ENCODE peak calls at places on chromosomes 4 and X, in nine cellular contexts. H, D, Q, Z, F, S, W, Y and O are unnamed samples.

GRCh38 chrX:13808293-13808692 is 8.6 kb downstream of the GPM6B start:
- DNase-seq in S (no peak), F (no peak), Y (no peak), W (no peak), Q (no peak), D (no peak), Z (no peak), H (no peak), O (no peak)

GRCh38 chr4:99917575-99917974 is 23.3 kb upstream of the LAMTOR3 start:
- DNase-seq in F (no peak), W (no peak), S (no peak), D (no peak), Y (no peak), Q (no peak), H (no peak), Z (no peak), O (no peak)

GRCh38 chr4:47784222-47784621 is 53.6 kb downstream of the CORIN start:
- DNase-seq in Q (no peak), Z (no peak), D (no peak), Y (peak), S (no peak), W (peak), F (no peak), H (no peak), O (no peak)

GRCh38 chrX:14351889-14352288 is 177.4 kb upstream of the GLRA2 start:
- DNase-seq in D (peak), F (no peak), Y (no peak), H (no peak), Z (no peak), W (no peak), Q (no peak), S (peak), O (no peak)

GRCh38 chr4:75831856-75832405 is 70.3 kb downstream of the PPEF2 start:
- DNase-seq in S (peak), H (no peak), Z (no peak), D (no peak), Y (no peak), Q (no peak), F (no peak), W (no peak), O (no peak)

GRCh38 chr4:185141777-185142176 is 1.3 kb upstream of the SLC25A4 start:
- DNase-seq in W (no peak), Q (no peak), D (no peak), Z (no peak), F (no peak), Y (no peak), H (no peak), S (no peak), O (no peak)

GRCh38 chr4:23937173-23937572 is 47.3 kb upstream of the PPARGC1A start:
- DNase-seq in W (no peak), Z (peak), H (no peak), Q (no peak), D (no peak), S (no peak), F (no peak), Y (no peak), O (no peak)

GRCh38 chr4:107853444-107854325 is 29.0 kb downstream of the SGMS2 start:
- DNase-seq in F (no peak), W (no peak), H (no peak), S (no peak), Z (peak), Y (no peak), D (no peak), Q (peak), O (no peak)

GRCh38 chr4:69493515-69493914 is 2.2 kb downstream of the UGT2B4 start:
- DNase-seq in D (no peak), Y (no peak), H (no peak), F (no peak), W (no peak), S (no peak), Q (no peak), Z (no peak), O (no peak)

GRCh38 chr4:155588437-155588836 is 78.2 kb upstream of the GUCY1A1 start:
- DNase-seq in Y (no peak), S (no peak), H (no peak), Z (no peak), D (no peak), Q (no peak), W (no peak), F (no peak), O (no peak)

GRCh38 chrX:65588795-65589194 is 54.2 kb upstream of the LAS1L start:
- DNase-seq in S (no peak), F (no peak), Q (no peak), H (no peak), D (no peak), Y (no peak), W (no peak), Z (no peak), O (no peak)
- H3K27ac ChIP-seq in S (no peak), F (peak), Q (no peak), H (no peak), D (no peak), Y (no peak), W (no peak), Z (no peak), O (no peak)

GRCh38 chrX:130121505-130121800 is 11.2 kb upstream of the ELF4 start:
- DNase-seq in F (no peak), Q (no peak), Y (no peak), W (no peak), D (no peak), Z (no peak), H (no peak), S (no peak), O (no peak)
- H3K27ac ChIP-seq in F (peak), Q (peak), Y (peak), W (peak), D (no peak), Z (no peak), H (no peak), S (no peak), O (no peak)

DNA sequence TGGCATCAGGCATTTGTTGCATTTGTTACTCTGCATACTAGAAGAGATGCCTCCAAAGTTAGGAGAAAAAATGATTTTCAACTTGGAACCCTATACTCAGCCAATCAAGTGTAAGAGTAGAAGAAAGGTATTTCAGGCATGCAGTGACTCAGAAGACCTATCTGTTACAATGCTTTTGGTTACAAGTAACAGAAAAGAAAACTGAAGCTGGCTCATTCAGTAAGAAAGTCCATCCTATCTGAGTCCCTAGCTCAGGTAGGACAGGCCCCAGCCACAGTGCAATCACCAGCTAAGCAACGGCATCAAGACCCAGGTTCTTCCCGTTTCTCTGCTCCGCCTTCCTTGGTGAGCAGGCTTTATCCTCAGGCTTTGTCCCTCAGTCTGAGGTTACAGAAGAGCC is 23.3 kb downstream of the MECP2 start:
- DNase-seq in D (peak), H (no peak), Q (peak), Z (peak), W (no peak), Y (peak), S (no peak), F (no peak), O (no peak)
- H3K27ac ChIP-seq in D (no peak), H (no peak), Q (peak), Z (peak), W (peak), Y (peak), S (no peak), F (no peak), O (no peak)

GRCh38 chr4:54607521-54607920 is 50.2 kb upstream of the KIT start:
- DNase-seq in Z (no peak), Y (no peak), H (no peak), Q (no peak), F (no peak), D (no peak), S (no peak), W (no peak), O (no peak)
- H3K27ac ChIP-seq in Z (no peak), Y (no peak), H (no peak), Q (no peak), F (no peak), D (no peak), S (no peak), W (no peak), O (no peak)

GRCh38 chr4:26717332-26717731 is 133.4 kb downstream of the TBC1D19 start:
- DNase-seq in W (no peak), Y (peak), F (no peak), Q (no peak), Z (peak), D (peak), H (no peak), S (no peak), O (no peak)
- H3K27ac ChIP-seq in W (no peak), Y (no peak), F (no peak), Q (no peak), Z (no peak), D (no peak), H (no peak), S (no peak), O (no peak)